ENCODE peak calls at places on chromosomes 6 and 20, in ten cellular contexts. Y is stimulated activated CD8-positive, alpha-beta memory T cell treated with anti-CD3 and anti-CD28 coated beads, Interleukin-15, amount 100 ng/mL, for 24 hours; O is fibroblast of mammary gland; P is RPMI8226; C is SK-N-DZ; Z is cardiac septum; R is iPS DF 6.9; J is choroid plexus epithelial cell; X is CD4-positive, alpha-beta T cell; W is NCI-H526. U is an unnamed sample.

GRCh38 chr6:150891886-150892485 is 26.5 kb downstream of the MTHFD1L start:
- DNase-seq in Y (no peak), O (peak), P (peak), C (peak), Z (peak), R (peak), J (peak), X (peak), W (peak), U (peak)

GRCh38 chr20:23995905-23996666 is 7.5 kb upstream of the GGTLC1 start:
- DNase-seq in Y (peak), O (peak), P (peak), C (peak), Z (peak), R (peak), J (peak), X (peak), W (peak), U (peak)

GRCh38 chr20:46307139-46307998 is 929 bp downstream of the CDH22 start:
- DNase-seq in Y (peak), O (peak), P (peak), C (peak), Z (peak), R (no peak), J (peak), X (peak), W (peak), U (peak)

GRCh38 chr6:170445487-170445886 is 107.6 kb downstream of the PSMB1 start:
- DNase-seq in Y (no peak), O (peak), P (no peak), C (no peak), Z (peak), R (no peak), J (no peak), X (no peak), W (peak), U (peak)

GRCh38 chr6:159505140-159505922 is 187.7 kb downstream of the SOD2 start:
- DNase-seq in Y (no peak), O (no peak), P (no peak), C (no peak), Z (no peak), R (no peak), J (no peak), X (no peak), W (no peak), U (no peak)

GRCh38 chr6:86148586-86148985 is 505.9 kb upstream of the SYNCRIP start:
- DNase-seq in Y (no peak), O (no peak), P (no peak), C (no peak), Z (no peak), R (no peak), J (no peak), X (no peak), W (no peak), U (no peak)

GRCh38 chr6:3571206-3571815 is 114.5 kb upstream of the SLC22A23 start:
- DNase-seq in Y (no peak), O (peak), P (no peak), C (no peak), Z (no peak), R (no peak), J (peak), X (no peak), W (peak), U (no peak)

GRCh38 chr6:158018370-158018771 is 36.7 kb downstream of the SYNJ2 start:
- DNase-seq in Y (no peak), O (peak), P (no peak), C (no peak), Z (no peak), R (no peak), J (peak), X (no peak), W (no peak), U (no peak)

GRCh38 chr6:163797313-163797712 is 382.8 kb downstream of the QKI start:
- DNase-seq in Y (no peak), O (peak), P (no peak), C (no peak), Z (no peak), R (no peak), J (no peak), X (no peak), W (no peak), U (no peak)

GRCh38 chr6:11404845-11405244 is 132.7 kb upstream of the TMEM170B start:
- DNase-seq in Y (no peak), O (no peak), P (no peak), C (no peak), Z (no peak), R (no peak), J (no peak), X (no peak), W (no peak), U (no peak)

GRCh38 chr6:109373762-109374161 is 8.5 kb downstream of the CD164 start:
- DNase-seq in Y (no peak), O (peak), P (no peak), C (no peak), Z (no peak), R (no peak), J (no peak), X (no peak), W (no peak), U (no peak)

GRCh38 chr6:38720295-38720694 is 5.2 kb downstream of the DNAH8 start:
- DNase-seq in Y (no peak), O (no peak), P (no peak), C (no peak), Z (no peak), R (no peak), J (peak), X (no peak), W (peak), U (no peak)

GRCh38 chr6:40640591-40641293 is 53.6 kb upstream of the LRFN2 start:
- DNase-seq in Y (no peak), O (no peak), P (no peak), C (no peak), Z (no peak), R (no peak), J (peak), X (no peak), W (no peak), U (no peak)

GRCh38 chr20:32445539-32446273 is 87.6 kb downstream of the ASXL1 start:
- DNase-seq in Y (no peak), O (no peak), P (no peak), C (no peak), Z (peak), R (no peak), J (no peak), X (no peak), W (peak), U (no peak)

GRCh38 chr6:15481892-15482291 is 180.9 kb downstream of the DTNBP1 start:
- DNase-seq in Y (no peak), O (no peak), P (no peak), C (peak), Z (no peak), R (no peak), J (no peak), X (no peak), W (no peak), U (no peak)

GRCh38 chr20:62276448-62276847 is 26.3 kb upstream of the ADRM1 start:
- DNase-seq in Y (no peak), O (no peak), P (no peak), C (no peak), Z (no peak), R (no peak), J (no peak), X (no peak), W (no peak), U (no peak)

GRCh38 chr20:36149469-36149868 is 5.1 kb upstream of the EPB41L1 start:
- DNase-seq in Y (no peak), O (no peak), P (peak), C (no peak), Z (peak), R (no peak), J (no peak), X (no peak), W (no peak), U (no peak)

GRCh38 chr6:107144014-107144413 is 28.7 kb upstream of the BEND3 start:
- DNase-seq in Y (no peak), O (no peak), P (no peak), C (no peak), Z (no peak), R (no peak), J (no peak), X (no peak), W (no peak), U (no peak)

GRCh38 chr6:7431594-7432390 is 42.2 kb downstream of the RIOK1 start:
- DNase-seq in Y (no peak), O (peak), P (no peak), C (no peak), Z (no peak), R (no peak), J (peak), X (no peak), W (no peak), U (no peak)

GRCh38 chr20:32292548-32292947 is 15.1 kb downstream of the KIF3B start:
- DNase-seq in Y (no peak), O (no peak), P (no peak), C (no peak), Z (no peak), R (no peak), J (no peak), X (no peak), W (no peak), U (no peak)

GRCh38 chr6:145295746-145296145 is 439.6 kb downstream of the EPM2A start:
- DNase-seq in Y (no peak), O (no peak), P (no peak), C (no peak), Z (no peak), R (no peak), J (no peak), X (no peak), W (no peak), U (no peak)

GRCh38 chr6:3517350-3517749 is 60.5 kb upstream of the SLC22A23 start:
- DNase-seq in Y (no peak), O (peak), P (no peak), C (no peak), Z (no peak), R (no peak), J (peak), X (no peak), W (peak), U (no peak)

GRCh38 chr6:41531591-41532582 is 14.3 kb upstream of the FOXP4 start:
- DNase-seq in Y (peak), O (peak), P (no peak), C (peak), Z (no peak), R (no peak), J (peak), X (peak), W (no peak), U (no peak)

GRCh38 chr6:36839819-36840379 is 655 bp upstream of the CPNE5 start:
- DNase-seq in Y (no peak), O (no peak), P (peak), C (no peak), Z (no peak), R (no peak), J (no peak), X (peak), W (peak), U (peak)

GRCh38 chr20:35297153-35297552 is 4.9 kb upstream of the FAM83C start:
- DNase-seq in Y (no peak), O (peak), P (no peak), C (no peak), Z (no peak), R (no peak), J (no peak), X (no peak), W (no peak), U (no peak)

GRCh38 chr6:87705070-87705691 is 3.1 kb upstream of the AKIRIN2 start:
- DNase-seq in Y (no peak), O (no peak), P (no peak), C (no peak), Z (no peak), R (no peak), J (no peak), X (no peak), W (no peak), U (no peak)

GRCh38 chr6:154139894-154140293 is 100.9 kb downstream of the OPRM1 start:
- DNase-seq in Y (no peak), O (no peak), P (no peak), C (no peak), Z (no peak), R (no peak), J (no peak), X (no peak), W (no peak), U (no peak)

GRCh38 chr20:36549942-36550796 is 8.8 kb downstream of the MYL9 start:
- DNase-seq in Y (no peak), O (no peak), P (no peak), C (no peak), Z (no peak), R (no peak), J (peak), X (no peak), W (no peak), U (no peak)

GRCh38 chr6:51619042-51619799 is 468.2 kb downstream of the PKHD1 start:
- DNase-seq in Y (no peak), O (no peak), P (no peak), C (no peak), Z (no peak), R (no peak), J (no peak), X (no peak), W (peak), U (no peak)

GRCh38 chr20:2273634-2274302 is 22.0 kb upstream of the TGM3 start:
- DNase-seq in Y (no peak), O (no peak), P (no peak), C (no peak), Z (no peak), R (no peak), J (no peak), X (no peak), W (no peak), U (no peak)

GRCh38 chr20:59042151-59042795 is at the start of gene PRELID3B:
- DNase-seq in Y (no peak), O (peak), P (peak), C (peak), Z (no peak), R (no peak), J (peak), X (no peak), W (peak), U (no peak)

GRCh38 chr20:43124261-43124660 is 65.4 kb downstream of the PTPRT start:
- DNase-seq in Y (no peak), O (no peak), P (no peak), C (no peak), Z (no peak), R (no peak), J (no peak), X (no peak), W (no peak), U (no peak)

GRCh38 chr6:112204350-112204706 is 50.0 kb downstream of the LAMA4 start:
- DNase-seq in Y (no peak), O (no peak), P (no peak), C (no peak), Z (no peak), R (no peak), J (no peak), X (no peak), W (no peak), U (no peak)

GRCh38 chr6:98958791-98959190 is 11.0 kb upstream of the FBXL4 start:
- DNase-seq in Y (no peak), O (no peak), P (no peak), C (no peak), Z (no peak), R (no peak), J (no peak), X (no peak), W (no peak), U (no peak)

GRCh38 chr20:32356935-32357868 is 929 bp upstream of the ASXL1 start:
- DNase-seq in Y (no peak), O (peak), P (peak), C (no peak), Z (no peak), R (no peak), J (peak), X (no peak), W (peak), U (no peak)

U was measured in mesothelial cell of epicardium.